ENCODE peak calls at places on chromosomes 4 and X, in four cellular contexts. K is bronchial epithelial cell, H is tibial nerve, B is OCI-LY7. M is an unnamed sample. For H3K36me3, the result is how much of the 10 kb centered on the place peaks cover.

GRCh38 chrX:125522752-125523151 is 203.1 kb downstream of the TEX13C start:
- DNase-seq in K (no peak), H (no peak), B (no peak), M (no peak)

GRCh38 chr4:138835833-138836521 is 179.6 kb upstream of the NOCT start:
- DNase-seq in K (peak), H (no peak), B (no peak), M (no peak)

GRCh38 chr4:5874811-5875465 is 17.9 kb downstream of the CRMP1 start:
- DNase-seq in K (peak), H (no peak), B (no peak), M (no peak)

GRCh38 chrX:129193357-129193756 is 329.9 kb downstream of the SMARCA1 start:
- DNase-seq in K (peak), H (peak), B (no peak), M (no peak)

GRCh38 chrX:40062525-40063193 is 35.1 kb downstream of the BCOR start:
- DNase-seq in K (peak), H (no peak), B (no peak), M (no peak)

GRCh38 chr4:138609943-138610350 is 367.8 kb upstream of the SLC7A11 start:
- DNase-seq in K (no peak), H (no peak), B (no peak), M (no peak)

GRCh38 chr4:5385741-5386251 is 322.6 kb downstream of the EVC2 start:
- DNase-seq in K (no peak), H (no peak), B (no peak), M (no peak)

GRCh38 chr4:160510925-160511324 is 1408.0 kb downstream of the RAPGEF2 start:
- DNase-seq in K (peak), H (no peak), B (no peak), M (no peak)

DNA sequence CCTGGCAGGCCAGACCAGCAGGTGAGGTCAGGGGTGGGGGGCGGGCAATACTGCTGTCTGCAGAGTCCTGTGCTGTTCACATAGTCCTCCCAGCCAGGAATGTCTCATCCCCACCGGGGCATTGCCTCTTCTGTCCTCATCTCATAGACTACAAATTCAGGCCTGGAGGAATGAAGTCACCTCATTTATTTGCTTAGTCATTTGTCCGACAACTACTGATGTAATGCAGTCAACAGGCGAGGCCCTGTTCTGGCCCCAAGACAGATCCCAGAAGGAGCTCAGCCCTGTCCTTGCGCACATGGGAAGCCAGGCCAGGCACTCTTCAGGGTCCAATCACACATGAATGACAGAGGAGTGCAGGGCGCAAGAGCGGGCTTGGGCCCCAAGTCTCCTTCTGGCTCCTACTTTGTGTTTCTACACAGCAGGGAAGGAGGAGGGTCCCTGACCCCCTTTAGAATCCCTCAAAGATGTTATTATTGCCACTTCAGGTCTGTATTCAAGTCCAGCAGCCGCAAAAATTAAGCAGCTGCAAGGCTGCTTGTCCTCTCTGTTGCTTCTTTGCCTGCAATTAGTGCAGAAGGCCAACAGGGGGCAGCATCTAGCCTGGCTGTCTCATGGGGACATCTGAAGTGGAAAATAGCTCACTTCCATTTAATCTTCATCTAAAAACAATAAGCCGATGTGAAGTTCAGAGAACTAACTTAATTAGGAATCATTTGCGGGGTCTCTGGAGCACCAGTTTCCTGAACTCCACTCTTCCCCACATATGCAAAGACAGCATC is 15.2 kb upstream of the HMX1 start:
- DNase-seq in K (no peak), H (no peak), B (no peak), M (no peak)
- TF ChIP-seq CTCF in K (peak), H (no peak), B (peak), M (no peak)

DNA sequence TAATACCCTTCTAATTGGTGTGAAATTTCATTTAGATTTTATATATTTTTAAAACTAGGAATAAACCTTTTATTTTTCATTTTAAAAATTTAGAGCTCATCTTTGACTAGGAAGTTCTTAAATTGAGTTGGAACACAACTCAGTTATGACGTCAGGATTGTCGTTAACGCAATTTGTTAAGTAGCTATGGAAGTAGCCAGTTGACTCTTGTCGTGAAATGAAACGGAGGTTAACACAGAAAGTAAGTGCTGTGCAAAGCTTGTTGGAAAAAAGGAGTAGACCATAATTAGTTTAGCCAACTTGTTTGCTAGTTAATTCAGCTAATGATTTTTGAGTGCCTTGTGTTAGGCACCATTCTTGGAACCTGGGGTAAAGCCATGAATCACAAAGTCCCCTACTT is 18.3 kb downstream of the LARP7 start:
- DNase-seq in K (no peak), H (no peak), B (no peak), M (no peak)
- H3K36me3 ChIP-seq in K (under half), H (under half), B (half or more), M (half or more)

DNA sequence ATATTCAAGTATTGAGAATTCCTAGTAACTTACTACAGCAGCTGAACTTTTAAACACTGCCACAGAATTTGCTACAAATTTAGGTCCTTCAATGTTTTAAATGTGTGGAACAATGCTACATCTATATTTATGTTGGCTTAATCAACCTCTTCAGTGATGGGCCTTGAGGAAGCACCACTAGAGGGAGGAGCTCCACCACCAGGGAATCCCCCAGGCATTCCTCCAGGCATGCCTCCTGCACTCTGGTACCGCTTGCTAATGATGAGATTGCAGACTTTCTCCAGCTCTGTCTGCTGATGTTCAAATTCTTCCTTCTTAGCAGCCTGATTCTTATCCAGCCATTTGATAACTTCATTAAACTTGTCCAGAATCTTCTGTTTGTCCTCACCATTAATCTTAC is 190.8 kb downstream of the HTR2C start:
- DNase-seq in K (no peak), H (no peak), B (no peak), M (no peak)
- TF ChIP-seq CTCF in K (no peak), H (no peak), B (no peak), M (no peak)

GRCh38 chr4:55438314-55438713 is 42.6 kb downstream of the TMEM165 start:
- DNase-seq in K (no peak), H (no peak), B (no peak), M (no peak)
- H3K36me3 ChIP-seq in K (under half), H (under half), B (under half), M (half or more)